ENCODE peak calls at places on chromosomes 5 and 9, in ten cellular contexts. C is left ventricle myocardium inferior; O is endothelial cell of umbilical vein; V is CD8-positive, alpha-beta memory T cell; U is PC-9; D is heart right ventricle; M is IMR-90; N is stomach; A is PC-3; W is sigmoid colon. L is an unnamed sample.

GRCh38 chr9:81125446-81126092 is 563.8 kb downstream of the TLE1 start:
- DNase-seq in D (no peak), C (no peak), W (no peak), N (no peak), M (peak; percentile 53), A (peak; percentile 87), O (no peak), V (no peak), U (peak; percentile 96), L (peak; percentile 19)

GRCh38 chr5:140420665-140421361 is 19.2 kb downstream of the ANKHD1 start:
- DNase-seq in V (no peak), N (no peak), C (no peak), O (no peak), U (no peak), W (no peak), M (no peak), D (no peak), A (no peak), L (no peak)

GRCh38 chr5:30607301-30607700 is 586.2 kb upstream of the CDH6 start:
- DNase-seq in A (peak; percentile 19), O (no peak), V (no peak), N (no peak), U (no peak), D (no peak), C (no peak), W (no peak), M (no peak), L (no peak)

GRCh38 chr5:171783051-171783450 is 2.6 kb upstream of the SMIM23 start:
- DNase-seq in W (no peak), A (peak; percentile 53), M (peak; percentile 53), D (no peak), N (no peak), C (no peak), V (no peak), O (no peak), U (no peak), L (peak; percentile 66)

GRCh38 chr5:173298213-173298933 is 29.8 kb downstream of the STC2 start:
- DNase-seq in U (no peak), N (no peak), V (no peak), A (no peak), O (no peak), M (no peak), D (no peak), W (no peak), C (no peak), L (no peak)

GRCh38 chr5:65742565-65743231 is 20.7 kb downstream of the NLN start:
- DNase-seq in O (peak; percentile 74), U (peak; percentile 62), C (no peak), M (peak; percentile 91), A (peak; percentile 60), W (no peak), D (no peak), N (no peak), V (no peak), L (peak; percentile 91)

GRCh38 chr9:111566234-111566633 is 33.2 kb downstream of the PTGR1 start:
- DNase-seq in D (no peak), V (no peak), C (no peak), N (no peak), W (no peak), M (no peak), A (no peak), O (peak; percentile 22), U (no peak), L (no peak)

GRCh38 chr5:103667068-103667467 is 104.5 kb upstream of the NUDT12 start:
- DNase-seq in N (no peak), U (no peak), V (no peak), W (no peak), C (no peak), M (peak; percentile 26), O (peak; percentile 80), D (no peak), A (peak; percentile 72), L (peak; percentile 51)

GRCh38 chr9:124239249-124240073 is 18.3 kb upstream of the NEK6 start:
- DNase-seq in C (no peak), N (no peak), U (no peak), V (no peak), D (no peak), M (no peak), A (no peak), O (no peak), W (peak; percentile 64), L (no peak)

GRCh38 chr9:138011951-138012500 is 134.4 kb downstream of the CACNA1B start:
- DNase-seq in U (no peak), C (no peak), A (no peak), V (no peak), M (no peak), N (no peak), D (no peak), O (no peak), W (peak; percentile 58), L (no peak)

GRCh38 chr5:130799015-130799414 is 366.0 kb downstream of the HINT1 start:
- DNase-seq in M (no peak), D (no peak), N (no peak), V (no peak), C (no peak), W (no peak), A (no peak), O (no peak), U (no peak), L (no peak)

DNA sequence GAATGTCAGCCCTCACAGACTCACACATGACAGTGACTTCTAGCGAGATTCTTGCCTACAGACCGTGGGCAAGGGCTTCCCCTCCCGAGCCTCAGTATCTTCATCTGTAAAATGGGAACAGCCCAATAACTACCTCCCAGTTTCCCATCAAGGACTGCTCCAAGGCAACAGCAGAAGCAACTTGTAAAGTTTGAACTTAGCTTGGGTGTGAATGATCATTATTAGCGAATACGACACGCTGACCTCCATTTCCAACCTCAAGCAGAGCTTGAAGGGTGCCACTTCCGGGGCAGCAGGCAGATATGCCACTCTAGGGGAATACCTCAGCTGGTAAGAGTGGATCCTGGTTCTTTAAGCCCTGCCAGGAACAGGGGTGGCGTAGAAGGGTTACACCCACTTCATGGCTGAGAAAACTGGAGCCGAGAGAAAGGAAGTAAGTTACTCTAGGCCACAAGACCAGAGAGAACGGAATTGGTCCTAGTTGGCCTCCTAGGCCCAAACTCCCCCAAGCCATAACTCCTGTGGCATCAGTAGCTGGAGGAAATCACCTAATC is 2.0 kb downstream of the RNF44 start:
- DNase-seq in W (no peak), M (peak; percentile 24), C (no peak), N (no peak), V (peak; percentile 70), O (peak; percentile 29), U (no peak), A (peak; percentile 19), D (no peak), L (no peak)
- H3K4me1 ChIP-seq in W (peaks cover 70% of the 10 kb centered on the region), M (peaks cover 24% of the 10 kb centered on the region), C (peaks cover 82% of the 10 kb centered on the region), N (peaks cover 51% of the 10 kb centered on the region), V (peaks cover 76% of the 10 kb centered on the region), O (peaks cover 40% of the 10 kb centered on the region), U (peaks cover 17% of the 10 kb centered on the region), A (peaks cover 32% of the 10 kb centered on the region), D (peaks cover 80% of the 10 kb centered on the region), L (peaks cover 30% of the 10 kb centered on the region)

GRCh38 chr5:68287976-68288755 is 72.6 kb downstream of the PIK3R1 start:
- DNase-seq in C (peak; percentile 76), O (peak; percentile 73), M (peak; percentile 37), V (peak; percentile 62), W (peak; percentile 81), U (no peak), N (peak; percentile 66), D (peak; percentile 70), A (peak; percentile 28), L (peak; percentile 62)

GRCh38 chr5:68287631-68287975 is 72.0 kb downstream of the PIK3R1 start:
- DNase-seq in A (no peak), M (no peak), W (no peak), O (no peak), N (no peak), C (no peak), D (no peak), U (no peak), V (no peak), L (no peak)

GRCh38 chr5:68285075-68285827 is 69.7 kb downstream of the PIK3R1 start:
- DNase-seq in W (no peak), N (no peak), D (no peak), A (no peak), O (no peak), U (no peak), C (no peak), V (no peak), M (no peak), L (no peak)

GRCh38 chr5:68285857-68286611 is 70.5 kb downstream of the PIK3R1 start:
- DNase-seq in O (peak; percentile 69), M (peak; percentile 65), N (no peak), C (no peak), D (no peak), A (peak; percentile 39), W (no peak), U (peak; percentile 43), V (no peak), L (peak; percentile 91)

GRCh38 chr5:68286612-68286912 is 71.0 kb downstream of the PIK3R1 start:
- DNase-seq in C (no peak), O (no peak), N (no peak), W (no peak), U (no peak), A (no peak), D (no peak), M (no peak), V (no peak), L (no peak)
- H3K4me1 ChIP-seq in C (peaks cover 79% of the 10 kb centered on the region), O (peaks cover 11% of the 10 kb centered on the region), N (peaks cover 72% of the 10 kb centered on the region), W (peaks cover 90% of the 10 kb centered on the region), U (peaks cover 4% of the 10 kb centered on the region), A (no peaks in the 10 kb centered on the region), D (peaks cover 62% of the 10 kb centered on the region), M (peaks cover 10% of the 10 kb centered on the region), V (peaks cover 95% of the 10 kb centered on the region), L (peaks cover 62% of the 10 kb centered on the region)

DNA sequence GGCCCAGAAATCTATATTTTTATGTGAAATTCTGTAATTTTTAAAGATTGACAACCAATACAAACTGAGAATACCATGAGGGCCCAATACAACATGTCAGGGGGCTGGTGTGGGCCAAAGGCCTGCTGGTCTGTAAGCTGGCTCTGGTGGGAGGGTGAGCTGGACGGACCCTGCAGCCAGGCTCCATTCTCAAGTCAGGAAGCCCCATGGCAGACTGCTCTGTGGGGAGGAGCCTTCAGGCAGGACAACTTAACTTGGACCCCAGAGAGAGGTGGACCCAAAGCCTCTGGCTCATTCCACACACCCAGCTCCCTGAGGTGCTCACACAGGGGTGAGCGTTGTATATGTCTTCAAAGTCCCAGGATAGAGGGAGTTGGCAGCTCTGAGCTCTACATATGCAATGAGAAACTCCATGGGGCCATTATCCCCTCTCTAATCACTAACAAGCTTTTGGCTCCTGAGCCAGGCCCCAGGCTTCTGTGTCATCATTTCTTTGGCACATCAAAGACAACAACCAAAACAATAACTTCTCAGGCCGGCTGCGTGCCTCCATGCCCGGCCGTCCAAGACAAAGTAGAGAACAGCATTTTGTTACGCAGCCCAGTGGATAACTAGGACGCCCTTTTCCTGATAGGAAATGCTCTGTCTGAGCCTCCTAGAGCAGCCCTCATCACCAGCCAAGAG is 6.4 kb downstream of the SEPTIN8 start:
- DNase-seq in C (no peak), U (no peak), N (no peak), O (peak; percentile 68), M (no peak), W (peak; percentile 62), A (no peak), V (peak; percentile 21), D (no peak), L (no peak)
- H3K4me1 ChIP-seq in C (peaks cover 96% of the 10 kb centered on the region), U (peaks cover 7% of the 10 kb centered on the region), N (peaks cover 28% of the 10 kb centered on the region), O (peaks cover 28% of the 10 kb centered on the region), M (peaks cover 28% of the 10 kb centered on the region), W (peaks cover 46% of the 10 kb centered on the region), A (peaks cover 3% of the 10 kb centered on the region), V (no peaks in the 10 kb centered on the region), D (peaks cover 69% of the 10 kb centered on the region), L (peaks cover 48% of the 10 kb centered on the region)

DNA sequence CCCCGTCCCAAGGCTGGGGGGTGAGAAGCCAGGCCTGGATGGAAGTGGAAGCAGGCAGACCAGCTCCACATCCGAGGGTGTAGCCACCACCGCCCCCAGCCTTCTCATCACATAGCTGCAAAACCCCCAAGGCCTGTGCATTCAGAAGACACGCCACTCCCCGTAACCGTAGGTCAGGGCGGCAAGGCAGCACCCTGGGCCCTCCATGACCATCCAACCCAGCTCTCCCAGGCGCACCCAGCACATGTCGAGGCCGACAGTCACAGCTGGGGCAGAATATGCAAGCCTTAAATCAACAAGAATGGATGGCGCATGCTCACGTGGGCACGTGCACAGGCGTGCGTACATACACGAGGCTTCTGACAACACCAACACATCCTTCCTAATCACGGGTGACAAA is 52.7 kb downstream of the VAV2 start:
- DNase-seq in N (no peak), D (no peak), O (no peak), A (no peak), W (no peak), C (no peak), M (no peak), V (no peak), U (no peak), L (no peak)
- H3K4me1 ChIP-seq in N (peaks cover 10% of the 10 kb centered on the region), D (peaks cover 20% of the 10 kb centered on the region), O (peaks cover 14% of the 10 kb centered on the region), A (peaks cover 3% of the 10 kb centered on the region), W (peaks cover 8% of the 10 kb centered on the region), C (peaks cover 15% of the 10 kb centered on the region), M (peaks cover 12% of the 10 kb centered on the region), V (no peaks in the 10 kb centered on the region), U (no peaks in the 10 kb centered on the region), L (peaks cover 22% of the 10 kb centered on the region)